ENCODE peak calls at places on chromosome 1, in seven cellular contexts. I, D, G, A, L, M and U are unnamed samples.

GRCh38 chr1:41021526-41022308 is at the start of gene SLFNL1:
- DNase-seq in A (peak; percentile 74), L (no peak), G (no peak), M (peak; percentile 37), I (no peak), D (peak; percentile 79), U (peak; percentile 53)

GRCh38 chr1:167083066-167083682 is 7.0 kb downstream of the GPA33 start:
- DNase-seq in A (no peak), D (peak; percentile 61), L (no peak), G (no peak), M (no peak), I (no peak), U (no peak)

GRCh38 chr1:38198099-38198498 is 151.5 kb upstream of the POU3F1 start:
- DNase-seq in I (no peak), A (no peak), D (no peak), M (no peak), G (no peak), L (no peak), U (no peak)

GRCh38 chr1:66439028-66439427 is 94.9 kb upstream of the SGIP1 start:
- DNase-seq in G (no peak), M (peak; percentile 75), A (no peak), L (no peak), D (no peak), I (no peak), U (no peak)

GRCh38 chr1:187476671-187477070 is 647.9 kb downstream of the PLA2G4A start:
- DNase-seq in L (no peak), A (no peak), D (no peak), G (no peak), I (no peak), M (peak; percentile 20), U (peak; percentile 19)

GRCh38 chr1:203704120-203704519 is 60.9 kb upstream of the LAX1 start:
- DNase-seq in M (no peak), I (no peak), G (no peak), D (no peak), A (no peak), L (no peak), U (no peak)

GRCh38 chr1:18618546-18619466 is 11.8 kb upstream of the PAX7 start:
- DNase-seq in I (no peak), A (no peak), D (no peak), G (no peak), M (no peak), L (no peak), U (no peak)

GRCh38 chr1:103109291-103109920 is 1.1 kb upstream of the COL11A1 start:
- DNase-seq in M (no peak), A (peak; percentile 26), L (no peak), D (peak; percentile 26), I (peak; percentile 33), G (peak; percentile 92), U (no peak)

GRCh38 chr1:247118946-247119446 is 14.8 kb upstream of the ZNF669 start:
- DNase-seq in A (peak; percentile 89), L (peak; percentile 93), D (peak; percentile 94), I (no peak), M (no peak), G (no peak), U (no peak)

GRCh38 chr1:18100493-18101063 is 7.0 kb upstream of the IGSF21 start:
- DNase-seq in M (peak; percentile 49), A (peak; percentile 69), D (peak; percentile 80), I (peak; percentile 62), L (no peak), G (peak; percentile 53), U (peak; percentile 46)

GRCh38 chr1:235781807-235782206 is 84.9 kb downstream of the LYST start:
- DNase-seq in I (no peak), G (no peak), L (no peak), A (no peak), D (no peak), M (peak; percentile 3), U (no peak)
- H3K23ac ChIP-seq in I (no peak overlapping the region), G (no peak overlapping the region), L (no peak overlapping the region), A (no peak overlapping the region), D (no peak overlapping the region), M (no peak overlapping the region), U (no peak overlapping the region)

GRCh38 chr1:177796561-177796960 is 173.3 kb downstream of the SEC16B start:
- DNase-seq in D (no peak), I (no peak), M (no peak), G (no peak), A (no peak), L (no peak), U (no peak)

GRCh38 chr1:177799746-177800145 is 170.1 kb downstream of the SEC16B start:
- DNase-seq in M (no peak), G (no peak), L (no peak), D (no peak), A (no peak), I (no peak), U (no peak)

GRCh38 chr1:177800386-177801058 is 169.3 kb downstream of the SEC16B start:
- DNase-seq in L (no peak), I (no peak), A (no peak), G (no peak), D (no peak), M (peak; percentile 35), U (no peak)

GRCh38 chr1:177802304-177802703 is 167.6 kb downstream of the SEC16B start:
- DNase-seq in I (no peak), G (no peak), A (no peak), L (no peak), D (no peak), M (no peak), U (no peak)

DNA sequence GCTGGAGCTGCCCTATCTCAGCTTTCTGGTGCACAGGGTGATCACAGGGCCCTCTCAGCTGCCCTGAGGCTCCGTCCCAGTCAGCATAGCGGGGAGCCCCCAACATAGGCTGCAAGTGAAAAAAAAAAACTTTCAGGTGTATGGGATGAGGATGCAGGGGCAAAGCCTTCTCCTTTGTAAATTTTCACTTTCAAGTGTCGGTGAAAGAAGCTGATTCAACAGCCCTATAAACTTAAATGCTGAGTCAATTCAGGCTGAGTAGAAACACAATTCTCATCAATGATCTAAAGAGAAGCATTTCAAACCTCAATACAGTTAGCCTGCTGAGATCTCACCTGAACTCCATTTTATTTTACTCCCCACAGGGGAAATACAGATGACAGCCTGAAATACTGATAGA is 171.2 kb downstream of the SEC16B start:
- DNase-seq in M (no peak), A (no peak), D (no peak), L (no peak), I (no peak), G (no peak), U (no peak)
- H2BK5ac ChIP-seq in M (no peak overlapping the region), A (no peak overlapping the region), D (no peak overlapping the region), L (no peak overlapping the region), I (no peak overlapping the region), G (no peak overlapping the region), U (no peak overlapping the region)

GRCh38 chr1:210244746-210245367 is 12.3 kb downstream of the SERTAD4 start:
- DNase-seq in G (no peak), D (no peak), I (no peak), A (no peak), L (no peak), M (no peak), U (no peak)

GRCh38 chr1:210237514-210237913 is 4.9 kb downstream of the SERTAD4 start:
- DNase-seq in L (no peak), G (no peak), D (no peak), I (no peak), A (no peak), M (no peak), U (no peak)

GRCh38 chr1:210239295-210240155 is 6.9 kb downstream of the SERTAD4 start:
- DNase-seq in I (no peak), D (peak; percentile 69), M (peak; percentile 85), G (peak; percentile 43), L (no peak), A (no peak), U (peak; percentile 92)

GRCh38 chr1:210237981-210238380 is 5.4 kb downstream of the SERTAD4 start:
- DNase-seq in I (no peak), D (no peak), G (no peak), A (no peak), L (no peak), M (no peak), U (no peak)

GRCh38 chr1:210241121-210241520 is 8.5 kb downstream of the SERTAD4 start:
- DNase-seq in L (no peak), A (no peak), D (no peak), M (no peak), G (no peak), I (no peak), U (no peak)
- H3K23ac ChIP-seq in L (no peak overlapping the region), A (no peak overlapping the region), D (no peak overlapping the region), M (no peak overlapping the region), G (no peak overlapping the region), I (no peak overlapping the region), U (no peak overlapping the region)

GRCh38 chr1:221880182-221880581 is 138.3 kb upstream of the DUSP10 start:
- DNase-seq in L (no peak), G (no peak), D (no peak), I (no peak), A (no peak), M (peak; percentile 25), U (no peak)
- H2BK5ac ChIP-seq in L (no peak overlapping the region), G (no peak overlapping the region), D (no peak overlapping the region), I (no peak overlapping the region), A (no peak overlapping the region), M (no peak overlapping the region), U (no peak overlapping the region)

DNA sequence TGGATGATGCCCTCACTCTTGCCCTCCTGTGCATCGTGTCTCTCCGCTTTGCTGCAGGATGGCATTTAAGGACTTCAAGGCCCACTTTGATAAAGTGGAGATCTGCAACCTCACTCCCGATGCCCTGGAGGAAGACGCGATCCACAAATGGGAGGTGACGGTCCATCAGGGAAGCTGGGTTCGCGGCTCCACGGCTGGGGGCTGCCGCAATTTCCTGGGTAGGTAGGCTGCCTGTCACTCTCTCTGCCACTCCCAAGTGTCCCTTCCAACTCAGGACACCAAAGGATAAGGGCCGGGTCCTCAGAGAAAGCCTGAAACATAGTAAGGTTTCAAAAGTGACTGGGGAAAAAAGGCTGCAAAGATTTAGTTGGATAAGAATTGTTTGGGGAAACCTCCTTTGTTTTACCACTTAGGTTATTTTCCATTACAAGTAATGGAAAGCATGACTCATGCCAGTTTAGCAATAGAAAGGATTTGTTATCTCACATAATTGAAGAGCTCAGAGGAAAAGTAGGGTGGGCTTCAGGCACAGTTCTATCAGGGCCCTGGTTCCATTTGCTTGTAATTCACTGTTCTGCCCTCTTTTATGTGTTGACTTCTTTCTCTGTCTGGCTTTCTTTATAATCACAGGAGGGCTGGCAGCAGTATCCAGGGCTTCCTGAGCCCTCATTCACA is 31.9 kb downstream of the CAPN9 start:
- DNase-seq in A (no peak), I (no peak), D (peak; percentile 35), L (no peak), M (peak; percentile 28), G (no peak), U (peak; percentile 59)
- H3K23ac ChIP-seq in A (no peak overlapping the region), I (no peak overlapping the region), D (no peak overlapping the region), L (no peak overlapping the region), M (no peak overlapping the region), G (no peak overlapping the region), U (no peak overlapping the region)

GRCh38 chr1:186102559-186103148 is 272.4 kb downstream of the TPR start:
- DNase-seq in L (no peak), D (no peak), I (no peak), G (no peak), M (peak; percentile 89), A (no peak), U (peak; percentile 60)
- H2BK5ac ChIP-seq in L (no peak overlapping the region), D (no peak overlapping the region), I (no peak overlapping the region), G (no peak overlapping the region), M (peak overlapping the region; percentile 86), A (no peak overlapping the region), U (no peak overlapping the region)